ENCODE peak calls at places on chromosomes 6 and 20, in six cellular contexts. L is breast epithelium, Y is stomach, H is HepG2, E is endothelial cell of umbilical vein, T is sigmoid colon. M is an unnamed sample.

GRCh38 chr6:28161410-28162079 is 19.9 kb downstream of the ZKSCAN8 start:
- DNase-seq in H (peak), E (peak), L (peak), Y (peak), T (peak), M (peak)

GRCh38 chr20:30168025-30168799 is 1089.3 kb upstream of the DEFB115 start:
- DNase-seq in E (no peak), L (no peak), Y (no peak), H (no peak), T (peak), M (peak)

GRCh38 chr6:89310929-89311328 is 4.2 kb downstream of the GABRR2 start:
- DNase-seq in T (no peak), E (no peak), H (no peak), Y (no peak), L (no peak), M (no peak)

GRCh38 chr20:56443654-56444540 is 24.5 kb upstream of the RTF2 start:
- DNase-seq in L (no peak), T (peak), E (no peak), H (peak), Y (no peak), M (no peak)

GRCh38 chr6:143901885-143902708 is 37.8 kb downstream of the ZC2HC1B start:
- DNase-seq in T (peak), H (no peak), L (no peak), Y (no peak), E (peak), M (no peak)

GRCh38 chr6:131400054-131400781 is 172.8 kb upstream of the ARG1 start:
- DNase-seq in T (no peak), Y (no peak), E (peak), H (peak), L (no peak), M (no peak)

GRCh38 chr6:8139451-8139850 is 37.1 kb upstream of the EEF1E1 start:
- DNase-seq in T (no peak), Y (no peak), L (no peak), E (no peak), H (no peak), M (no peak)

GRCh38 chr6:152309648-152310047 is 327.5 kb downstream of the SYNE1 start:
- DNase-seq in T (no peak), E (no peak), L (no peak), H (no peak), Y (peak), M (no peak)

GRCh38 chr6:125082931-125083683 is 70.5 kb upstream of the TPD52L1 start:
- DNase-seq in E (no peak), Y (no peak), L (no peak), T (no peak), H (no peak), M (no peak)

GRCh38 chr6:144675231-144675861 is 390.2 kb downstream of the UTRN start:
- DNase-seq in L (peak), T (no peak), Y (no peak), H (no peak), E (peak), M (no peak)

GRCh38 chr20:36202891-36203338 is 33.4 kb upstream of the AAR2 start:
- DNase-seq in L (peak), H (peak), T (peak), Y (peak), E (peak), M (peak)

GRCh38 chr6:170019259-170020040 is 268.0 kb downstream of the ERMARD start:
- DNase-seq in E (no peak), Y (peak), T (peak), H (no peak), L (no peak), M (no peak)

DNA sequence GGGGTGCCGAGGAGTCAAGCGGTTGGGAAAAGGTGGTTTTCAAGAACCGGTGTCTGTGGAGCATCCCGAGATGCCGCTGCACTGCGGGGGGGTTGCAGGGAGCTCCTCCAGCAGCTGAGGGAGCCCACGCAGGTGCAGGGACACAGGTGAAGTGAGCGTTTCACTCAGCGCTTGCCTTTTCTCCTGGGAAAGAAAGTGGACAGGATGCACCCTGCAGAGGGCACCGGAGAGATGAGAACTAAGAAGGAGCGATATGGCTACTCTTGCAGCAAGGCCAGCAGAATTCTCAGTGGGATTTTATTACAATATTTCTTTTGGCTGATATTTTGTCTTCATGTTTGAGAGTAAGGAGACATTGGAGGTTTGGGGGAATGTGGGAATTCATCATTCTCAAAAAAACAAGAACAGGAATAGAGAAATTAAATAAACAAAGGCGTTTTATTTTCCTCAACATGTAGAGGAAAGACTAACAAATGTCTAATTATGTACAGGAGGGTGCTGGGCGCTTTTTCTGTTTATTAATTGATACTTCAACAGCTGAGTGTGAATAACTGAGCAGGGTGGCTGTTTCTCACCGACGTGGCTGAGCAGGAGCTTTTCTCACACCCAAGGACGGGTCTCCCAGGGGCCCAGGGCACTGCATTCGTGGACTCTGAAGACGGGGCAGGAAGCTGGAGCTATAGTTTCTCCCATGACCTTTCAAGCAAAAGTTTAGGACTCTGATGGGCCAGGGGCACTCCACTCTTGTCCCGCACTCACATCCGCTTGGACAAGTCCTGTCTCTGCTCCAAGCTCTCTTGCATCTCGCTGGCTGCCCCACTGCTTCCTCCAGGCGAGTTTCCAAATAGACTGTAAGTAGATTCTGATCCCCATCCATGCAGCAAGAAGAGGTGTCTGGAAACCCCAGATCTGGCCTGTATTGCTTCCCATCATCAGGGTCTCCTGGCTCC is 176.1 kb downstream of the SMOC2 start:
- DNase-seq in Y (no peak), T (peak), H (no peak), E (no peak), L (no peak), M (no peak)
- TF ChIP-seq CTCF in Y (no peak), T (no peak), H (peak), E (no peak), L (no peak), M (peak)

GRCh38 chr20:53929399-53929798 is 141.0 kb downstream of the BCAS1 start:
- DNase-seq in H (no peak), T (no peak), E (no peak), L (no peak), Y (no peak), M (no peak)

GRCh38 chr20:53927990-53928389 is 142.4 kb downstream of the BCAS1 start:
- DNase-seq in L (no peak), H (no peak), T (no peak), E (no peak), Y (no peak), M (no peak)

GRCh38 chr20:53930651-53931504 is 139.5 kb downstream of the BCAS1 start:
- DNase-seq in H (no peak), T (no peak), L (no peak), E (no peak), Y (no peak), M (no peak)

GRCh38 chr20:53931597-53931996 is 138.8 kb downstream of the BCAS1 start:
- DNase-seq in L (no peak), Y (no peak), E (no peak), T (no peak), H (no peak), M (no peak)

DNA sequence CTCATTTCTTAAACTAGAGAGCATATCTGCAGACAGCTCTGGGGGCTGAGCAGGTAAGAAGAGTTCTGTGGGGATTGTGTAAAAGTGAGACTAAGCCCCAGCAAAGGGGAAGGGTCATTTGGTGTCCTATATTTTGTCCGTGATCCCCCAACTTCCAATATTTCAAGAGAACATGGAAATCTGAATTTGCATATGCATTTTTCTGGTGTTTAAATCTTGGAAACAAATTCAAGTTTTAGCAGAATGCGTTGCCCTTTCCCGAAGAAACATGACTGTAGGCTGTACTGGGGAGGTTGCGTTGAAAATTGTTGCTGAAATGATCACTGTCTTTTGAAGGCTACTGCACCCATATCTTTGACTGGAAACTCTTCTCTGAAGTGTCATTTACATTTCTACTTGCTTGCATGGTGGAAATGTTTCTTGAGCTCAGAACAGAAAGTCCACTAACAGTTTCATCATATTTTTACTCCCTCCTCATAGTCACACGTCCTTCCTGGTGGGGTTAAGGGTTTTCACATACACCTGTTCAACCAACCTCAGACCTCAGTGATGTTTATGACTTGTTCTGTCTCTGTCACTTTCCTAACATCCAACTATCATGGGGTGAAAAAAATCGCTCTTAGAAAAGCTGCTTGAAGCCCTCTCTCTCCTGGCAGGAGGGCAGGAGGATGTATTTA is 140.3 kb downstream of the BCAS1 start:
- DNase-seq in L (no peak), T (no peak), E (no peak), Y (no peak), H (no peak), M (no peak)
- TF ChIP-seq POLR2AphosphoS5 in L (no peak), T (no peak), E (no peak), Y (no peak), H (no peak), M (no peak)

GRCh38 chr20:9500121-9500911 is 14.1 kb upstream of the LAMP5 start:
- DNase-seq in Y (no peak), T (no peak), H (no peak), L (no peak), E (no peak), M (no peak)

GRCh38 chr20:9506337-9506821 is 8.0 kb upstream of the LAMP5 start:
- DNase-seq in E (no peak), T (no peak), L (no peak), H (no peak), Y (no peak), M (no peak)

GRCh38 chr20:9503530-9504251 is 10.7 kb upstream of the LAMP5 start:
- DNase-seq in Y (no peak), L (no peak), H (no peak), T (no peak), E (no peak), M (no peak)

GRCh38 chr20:9498322-9498721 is 16.1 kb upstream of the LAMP5 start:
- DNase-seq in L (no peak), H (no peak), T (no peak), Y (no peak), E (no peak), M (no peak)

GRCh38 chr20:9501473-9501872 is 12.9 kb upstream of the LAMP5 start:
- DNase-seq in Y (no peak), T (no peak), H (no peak), E (no peak), L (no peak), M (no peak)
- TF ChIP-seq CTCF in Y (no peak), T (no peak), H (no peak), E (no peak), L (no peak), M (no peak)

GRCh38 chr6:151060096-151060741 is 179.5 kb upstream of the AKAP12 start:
- DNase-seq in H (peak), Y (no peak), E (peak), L (no peak), T (no peak), M (no peak)

GRCh38 chr6:151056230-151056907 is 183.4 kb upstream of the AKAP12 start:
- DNase-seq in T (no peak), H (peak), L (no peak), E (no peak), Y (no peak), M (no peak)

GRCh38 chr6:151060742-151061100 is 179.0 kb upstream of the AKAP12 start:
- DNase-seq in H (no peak), L (no peak), E (no peak), Y (no peak), T (no peak), M (no peak)

GRCh38 chr6:151059612-151060095 is 180.1 kb upstream of the AKAP12 start:
- DNase-seq in E (peak), H (no peak), T (no peak), Y (no peak), L (no peak), M (no peak)

DNA sequence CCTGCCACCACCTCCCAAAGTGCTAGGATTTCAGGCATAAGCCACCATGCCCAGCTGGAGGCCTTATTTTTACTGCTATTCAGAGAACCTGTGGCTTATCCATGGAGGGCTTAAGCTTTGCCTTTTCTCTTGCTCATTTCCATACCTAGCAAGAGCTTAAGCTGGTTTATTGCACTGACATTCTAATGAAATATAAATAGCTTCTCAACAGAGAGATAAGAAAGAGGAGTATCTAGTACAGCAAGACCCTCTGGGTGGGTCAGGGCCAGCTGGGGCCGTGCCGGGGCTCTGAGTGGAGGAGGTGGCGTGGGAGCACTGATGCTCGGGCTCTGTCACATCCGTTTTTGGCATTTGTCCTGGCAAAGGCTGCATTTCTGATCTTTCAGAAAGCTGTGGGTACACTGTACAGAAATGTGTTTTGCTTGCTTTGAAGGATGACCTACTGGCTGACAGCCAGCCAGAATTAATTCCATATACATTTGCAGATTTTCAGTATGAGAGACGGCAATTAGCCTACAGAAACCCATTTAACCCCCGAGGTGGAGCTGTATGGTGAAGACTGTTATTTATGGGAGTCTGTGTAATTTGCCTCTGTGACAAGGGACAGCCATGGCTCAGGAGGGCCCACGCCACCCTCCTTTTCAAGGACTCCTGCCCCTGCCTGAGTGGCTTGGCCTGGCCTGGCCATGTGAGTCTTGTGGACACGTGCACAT is 181.6 kb upstream of the AKAP12 start:
- DNase-seq in H (no peak), L (no peak), T (no peak), E (no peak), Y (no peak), M (no peak)
- TF ChIP-seq POLR2AphosphoS5 in H (no peak), L (no peak), T (no peak), E (no peak), Y (no peak), M (no peak)

DNA sequence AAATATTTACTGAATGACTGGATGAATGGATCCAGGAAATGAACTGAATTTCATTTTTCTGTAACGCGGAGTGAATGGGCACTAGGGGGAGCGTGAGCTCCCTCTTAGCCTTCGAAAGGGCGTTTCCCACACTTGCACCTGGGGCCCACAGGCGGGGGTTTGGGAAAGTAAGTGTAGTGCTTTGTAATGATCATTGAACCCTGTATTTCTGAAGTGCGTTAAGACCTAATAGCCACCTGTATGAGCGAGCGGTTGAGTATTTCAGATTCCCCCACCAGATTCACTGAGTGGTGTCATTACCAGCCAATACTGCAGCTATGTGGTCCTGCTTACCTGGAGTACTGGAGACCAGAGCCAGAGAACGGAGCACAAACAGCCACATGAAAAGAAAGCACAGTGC is 10.5 kb downstream of the SYTL3 start:
- DNase-seq in H (no peak), E (no peak), Y (peak), L (no peak), T (peak), M (peak)
- TF ChIP-seq CTCF in H (peak), E (peak), Y (no peak), L (peak), T (no peak), M (peak)

DNA sequence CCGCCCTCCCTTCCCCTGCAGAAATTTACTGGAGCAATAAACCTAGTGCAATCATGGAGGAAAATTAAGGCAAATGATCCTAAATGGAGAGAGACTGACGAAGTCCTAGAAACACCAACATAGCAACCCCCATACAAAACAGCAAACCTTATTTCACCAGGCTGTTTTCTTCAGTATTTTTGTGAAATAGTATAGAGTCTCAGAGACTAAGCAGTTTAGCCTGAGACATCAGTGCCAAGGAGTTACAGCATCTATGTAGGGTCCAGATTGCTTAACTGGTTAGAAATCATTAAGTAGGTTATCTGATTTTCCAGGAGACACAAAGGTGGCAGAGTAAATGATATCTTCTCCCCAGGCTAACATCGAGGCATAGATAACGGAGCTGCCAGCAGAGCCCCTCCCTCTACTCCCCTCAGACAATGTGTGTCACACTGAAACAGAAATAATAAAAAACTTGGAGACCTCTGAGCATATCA is 472.9 kb upstream of the CITED2 start:
- DNase-seq in H (no peak), Y (no peak), T (no peak), L (no peak), E (no peak), M (no peak)
- TF ChIP-seq POLR2AphosphoS5 in H (no peak), Y (no peak), T (no peak), L (no peak), E (no peak), M (no peak)

GRCh38 chr6:165831812-165832470 is 168.9 kb upstream of the PDE10A start:
- DNase-seq in L (no peak), T (no peak), E (no peak), H (no peak), Y (no peak), M (no peak)
- TF ChIP-seq CTCF in L (no peak), T (no peak), E (no peak), H (no peak), Y (no peak), M (no peak)

GRCh38 chr20:62390306-62391164 is 3.6 kb downstream of the RPS21 start:
- DNase-seq in T (no peak), Y (no peak), E (no peak), L (no peak), H (no peak), M (no peak)
- TF ChIP-seq POLR2AphosphoS5 in T (no peak), Y (no peak), E (no peak), L (no peak), H (no peak), M (no peak)

GRCh38 chr6:56416247-56416646 is 168.9 kb upstream of the COL21A1 start:
- DNase-seq in E (no peak), Y (no peak), H (no peak), L (no peak), T (no peak), M (no peak)

GRCh38 chr6:56420296-56420695 is 172.9 kb upstream of the COL21A1 start:
- DNase-seq in E (no peak), L (no peak), Y (no peak), T (no peak), H (no peak), M (no peak)

GRCh38 chr6:56417823-56418222 is 170.4 kb upstream of the COL21A1 start:
- DNase-seq in L (no peak), T (no peak), H (peak), Y (no peak), E (no peak), M (no peak)
- TF ChIP-seq CTCF in L (no peak), T (no peak), H (peak), Y (no peak), E (no peak), M (no peak)